ENCODE peak calls at places on chromosomes 12 and 14, in five cellular contexts. T, U, C, Y and K are unnamed samples.

GRCh38 chr12:111268738-111269572 is 99.9 kb downstream of the PHETA1 start:
- DNase-seq in T (no peak), U (no peak), C (no peak), Y (no peak), K (no peak)

GRCh38 chr12:29427964-29428363 is 47.0 kb upstream of the ERGIC2 start:
- DNase-seq in T (no peak), U (no peak), C (no peak), Y (no peak), K (no peak)

GRCh38 chr12:106861984-106862894 is 87.8 kb downstream of the RIC8B start:
- DNase-seq in T (no peak), U (no peak), C (no peak), Y (no peak), K (no peak)

GRCh38 chr12:93116632-93117031 is 187.5 kb upstream of the EEA1 start:
- DNase-seq in T (no peak), U (no peak), C (no peak), Y (no peak), K (no peak)

GRCh38 chr14:35993512-35993960 is 167.4 kb downstream of the BRMS1L start:
- DNase-seq in T (no peak), U (peak), C (no peak), Y (no peak), K (no peak)

GRCh38 chr12:21308785-21309184 is 25.9 kb downstream of the SLCO1A2 start:
- DNase-seq in T (no peak), U (no peak), C (no peak), Y (no peak), K (no peak)

GRCh38 chr12:79983969-79984629 is 49.2 kb upstream of the PPP1R12A start:
- DNase-seq in T (no peak), U (no peak), C (no peak), Y (no peak), K (no peak)

GRCh38 chr12:19430988-19431387 is 8.3 kb upstream of the AEBP2 start:
- DNase-seq in T (no peak), U (no peak), C (no peak), Y (no peak), K (no peak)

GRCh38 chr12:1013618-1014489 is 22.8 kb downstream of the ERC1 start:
- DNase-seq in T (no peak), U (no peak), C (no peak), Y (no peak), K (no peak)

GRCh38 chr14:66281036-66281776 is 205.0 kb upstream of the CCDC196 start:
- DNase-seq in T (no peak), U (peak), C (no peak), Y (peak), K (no peak)

GRCh38 chr14:91254456-91254855 is 10.0 kb upstream of the GPR68 start:
- DNase-seq in T (no peak), U (no peak), C (no peak), Y (no peak), K (no peak)

GRCh38 chr12:4145990-4146859 is 127.3 kb upstream of the CCND2 start:
- DNase-seq in T (no peak), U (peak), C (no peak), Y (no peak), K (no peak)

GRCh38 chr12:5088586-5089264 is 45.0 kb downstream of the KCNA5 start:
- DNase-seq in T (no peak), U (no peak), C (no peak), Y (no peak), K (no peak)

GRCh38 chr14:28785096-28785952 is 18.7 kb downstream of the FOXG1 start:
- DNase-seq in T (no peak), U (no peak), C (no peak), Y (no peak), K (no peak)

GRCh38 chr12:3170423-3171194 is 93.4 kb downstream of the TSPAN9 start:
- DNase-seq in T (no peak), U (no peak), C (no peak), Y (no peak), K (no peak)

GRCh38 chr12:9971158-9971557 is at the start of gene CLEC12A:
- DNase-seq in T (no peak), U (no peak), C (no peak), Y (no peak), K (no peak)

GRCh38 chr14:105891631-105892452 is 365.5 kb downstream of the TMEM121 start:
- DNase-seq in T (peak), U (no peak), C (peak), Y (peak), K (no peak)

GRCh38 chr14:64723691-64724577 is 19.7 kb downstream of the PLEKHG3 start:
- DNase-seq in T (no peak), U (no peak), C (no peak), Y (peak), K (no peak)

GRCh38 chr12:105036937-105037649 is 47.2 kb downstream of the ALDH1L2 start:
- DNase-seq in T (no peak), U (no peak), C (no peak), Y (no peak), K (no peak)

GRCh38 chr14:60215520-60216195 is 33.4 kb upstream of the PPM1A start:
- DNase-seq in T (no peak), U (no peak), C (no peak), Y (no peak), K (no peak)

GRCh38 chr12:80269953-80270552 is 170.7 kb downstream of the OTOGL start:
- DNase-seq in T (no peak), U (no peak), C (no peak), Y (no peak), K (no peak)

GRCh38 chr12:34346372-34347034 is 324.2 kb downstream of the ALG10 start:
- DNase-seq in T (no peak), U (no peak), C (no peak), Y (no peak), K (no peak)

GRCh38 chr14:54653764-54654469 is 87.0 kb downstream of the SAMD4A start:
- DNase-seq in T (peak), U (no peak), C (no peak), Y (peak), K (no peak)

GRCh38 chr14:94164685-94165431 is 9.3 kb upstream of the PPP4R4 start:
- DNase-seq in T (no peak), U (no peak), C (no peak), Y (no peak), K (no peak)

GRCh38 chr12:67348683-67349082 is 79.5 kb downstream of the CAND1 start:
- DNase-seq in T (no peak), U (no peak), C (no peak), Y (no peak), K (no peak)

GRCh38 chr12:65534105-65534841 is 255.8 kb downstream of the MSRB3 start:
- DNase-seq in T (no peak), U (no peak), C (no peak), Y (no peak), K (no peak)

GRCh38 chr12:65539062-65539461 is 260.6 kb downstream of the MSRB3 start:
- DNase-seq in T (no peak), U (no peak), C (no peak), Y (no peak), K (no peak)

GRCh38 chr12:65535951-65536350 is 257.5 kb downstream of the MSRB3 start:
- DNase-seq in T (no peak), U (no peak), C (no peak), Y (no peak), K (no peak)

GRCh38 chr12:65537978-65538377 is 259.5 kb downstream of the MSRB3 start:
- DNase-seq in T (no peak), U (no peak), C (no peak), Y (no peak), K (no peak)

DNA sequence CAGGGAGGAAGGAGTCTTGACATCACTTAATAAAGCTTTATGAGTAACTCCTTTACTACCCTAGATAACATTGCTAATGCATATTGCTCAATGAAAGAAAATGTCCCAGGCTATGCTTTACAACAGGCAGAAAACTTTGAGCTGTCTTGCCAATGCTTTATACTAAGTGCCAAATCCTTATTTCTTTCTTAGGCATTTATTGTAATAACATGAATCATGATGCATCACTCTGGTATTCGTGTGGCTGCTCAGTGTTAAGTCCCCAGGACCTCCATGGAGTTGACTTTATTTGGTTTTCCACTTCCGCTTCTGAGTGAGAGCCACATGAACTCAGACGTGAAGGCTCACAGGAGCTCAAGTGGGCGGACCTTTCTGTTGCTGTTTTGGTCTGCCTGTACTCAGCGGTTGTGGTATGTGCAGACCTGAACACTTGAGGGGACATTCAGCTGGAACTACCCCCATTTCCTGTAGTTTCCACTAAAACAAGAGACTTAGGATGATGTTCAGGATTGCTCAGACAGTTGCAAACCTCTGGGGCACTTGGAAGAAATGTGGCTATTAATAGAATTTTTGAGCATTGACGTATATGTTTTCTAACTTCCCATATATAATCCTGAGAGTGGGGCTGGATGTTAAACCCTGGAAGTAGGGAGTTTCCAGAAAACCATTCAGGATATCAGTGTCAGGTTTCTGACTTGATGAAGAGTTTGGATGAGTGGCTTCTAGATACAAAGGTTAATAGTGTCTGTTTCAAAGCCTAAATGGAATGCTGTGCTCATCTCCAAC is 258.6 kb downstream of the MSRB3 start:
- DNase-seq in T (peak), U (no peak), C (no peak), Y (peak), K (peak)
- TF ChIP-seq POLR2AphosphoS5 in T (peak), U (peak), C (no peak), Y (peak), K (peak)

DNA sequence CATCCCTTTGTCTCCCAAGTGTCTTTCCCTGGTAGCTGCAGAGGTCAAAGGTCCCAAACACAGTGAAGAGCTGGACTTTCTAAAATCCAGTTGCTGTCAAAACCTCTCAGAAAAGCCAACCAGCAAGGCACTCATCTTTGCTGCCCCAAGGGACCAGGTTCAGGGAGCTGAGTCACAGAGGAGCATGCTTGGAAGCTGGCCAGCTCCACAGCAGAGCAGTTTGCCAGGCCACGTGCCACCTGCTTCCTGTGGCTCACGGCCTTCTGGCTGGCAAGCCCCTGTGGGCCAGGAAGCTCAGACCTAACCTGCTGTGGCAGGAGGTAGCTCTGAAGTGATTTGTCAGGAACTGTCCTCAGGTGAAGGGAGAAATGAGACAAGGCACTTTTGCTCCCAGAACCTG is 3.6 kb downstream of the ISCU start:
- DNase-seq in T (peak), U (peak), C (no peak), Y (peak), K (peak)
- TF ChIP-seq POLR2AphosphoS5 in T (peak), U (peak), C (no peak), Y (peak), K (peak)

DNA sequence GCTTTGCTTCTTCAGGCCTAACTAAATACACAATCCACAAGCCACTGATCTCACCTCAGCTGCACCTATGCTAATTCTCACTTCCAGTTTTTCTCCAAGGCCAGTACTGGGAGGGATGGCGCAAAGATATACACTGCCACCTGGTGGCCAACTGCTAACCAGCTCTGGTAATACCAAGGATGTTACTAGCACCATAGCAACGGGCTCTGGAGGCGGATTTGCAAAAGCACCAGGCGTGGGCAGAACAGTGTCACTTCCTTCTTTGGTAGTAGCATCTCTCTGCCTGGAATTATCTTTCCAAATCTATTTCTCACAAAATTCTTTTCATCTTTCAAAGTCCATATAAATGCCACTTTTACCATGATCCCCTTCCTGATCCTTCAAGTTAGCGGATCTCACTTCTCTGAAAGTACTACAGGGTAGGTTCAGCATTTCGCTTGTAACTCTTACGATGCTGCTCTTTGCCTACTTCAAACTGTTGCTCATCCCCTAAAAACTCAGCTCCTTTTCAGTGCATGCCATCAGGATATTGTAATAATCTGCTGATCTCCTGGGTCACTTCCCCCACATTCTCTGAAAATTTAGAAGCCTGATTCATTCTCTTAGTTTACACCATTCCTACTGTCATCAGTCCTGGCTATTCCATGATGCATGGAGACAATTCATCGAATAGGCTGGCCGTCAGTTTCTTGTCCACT is 37.1 kb upstream of the FOXJ2 start:
- DNase-seq in T (peak), U (peak), C (peak), Y (peak), K (peak)
- TF ChIP-seq POLR2AphosphoS5 in T (peak), U (peak), C (no peak), Y (no peak), K (peak)

GRCh38 chr14:23047042-23047634 is 5.1 kb downstream of the PSMB11 start:
- DNase-seq in T (no peak), U (no peak), C (no peak), Y (no peak), K (no peak)
- TF ChIP-seq POLR2AphosphoS5 in T (no peak), U (no peak), C (no peak), Y (no peak), K (no peak)

GRCh38 chr12:27463826-27464554 is 17.5 kb downstream of the SMCO2 start:
- DNase-seq in T (no peak), U (no peak), C (no peak), Y (peak), K (no peak)
- TF ChIP-seq POLR2AphosphoS5 in T (no peak), U (no peak), C (no peak), Y (peak), K (no peak)

GRCh38 chr12:116727261-116727660 is 10.6 kb downstream of the SPRING1 start:
- DNase-seq in T (no peak), U (no peak), C (no peak), Y (no peak), K (no peak)

GRCh38 chr12:116727902-116728301 is 10.0 kb downstream of the SPRING1 start:
- DNase-seq in T (no peak), U (no peak), C (peak), Y (no peak), K (no peak)

GRCh38 chr12:116731801-116732200 is 6.1 kb downstream of the SPRING1 start:
- DNase-seq in T (no peak), U (no peak), C (peak), Y (no peak), K (no peak)

GRCh38 chr12:116722245-116722644 is 15.6 kb downstream of the SPRING1 start:
- DNase-seq in T (no peak), U (no peak), C (no peak), Y (no peak), K (no peak)

GRCh38 chr12:116726749-116727148 is 11.1 kb downstream of the SPRING1 start:
- DNase-seq in T (no peak), U (no peak), C (no peak), Y (no peak), K (no peak)
- TF ChIP-seq POLR2AphosphoS5 in T (no peak), U (no peak), C (no peak), Y (no peak), K (no peak)

GRCh38 chr14:69767369-69767999 is 542 bp downstream of the SRSF5 start:
- DNase-seq in T (peak), U (peak), C (peak), Y (peak), K (peak)
- TF ChIP-seq POLR2AphosphoS5 in T (peak), U (peak), C (peak), Y (peak), K (peak)